ENCODE peak calls at places on chromosome 21, in seven cellular contexts. P is psoas muscle; G is PC-3; E is heart right ventricle; M is neural progenitor cell; U is fibroblast of lung; O is CD8-positive, alpha-beta T cell. R is an unnamed sample.
A peak's percentile ranks its signal among the peaks of the same experiment; 100 is the strongest.

GRCh38 chr21:35204850-35205564 is 155.9 kb upstream of the RUNX1 start:
- DNase-seq in P (peak; percentile 70), G (no peak), E (peak; percentile 67), M (no peak), U (peak; percentile 97), O (no peak), R (peak; percentile 80)

GRCh38 chr21:31992391-31992790 is 119.6 kb downstream of the HUNK start:
- DNase-seq in P (no peak), G (no peak), E (no peak), M (no peak), U (no peak), O (no peak), R (no peak)

GRCh38 chr21:28767523-28767922 is 225.2 kb downstream of the LTN1 start:
- DNase-seq in P (no peak), G (no peak), E (no peak), M (no peak), U (no peak), O (no peak), R (no peak)

GRCh38 chr21:35828161-35828560 is 232.2 kb downstream of the SETD4 start:
- DNase-seq in P (no peak), G (peak; percentile 55), E (no peak), M (no peak), U (no peak), O (no peak), R (no peak)

GRCh38 chr21:37059181-37059580 is 13.7 kb downstream of the PIGP start:
- DNase-seq in P (no peak), G (no peak), E (no peak), M (no peak), U (no peak), O (no peak), R (no peak)

GRCh38 chr21:16590186-16590585 is 860.4 kb downstream of the USP25 start:
- DNase-seq in P (no peak), G (no peak), E (no peak), M (no peak), U (no peak), O (no peak), R (no peak)

GRCh38 chr21:25487046-25487594 is 120.2 kb downstream of the MRPL39 start:
- DNase-seq in P (no peak), G (no peak), E (no peak), M (no peak), U (no peak), O (no peak), R (no peak)

GRCh38 chr21:19507682-19508260 is 1104.2 kb upstream of the TMPRSS15 start:
- DNase-seq in P (no peak), G (peak; percentile 28), E (no peak), M (peak; percentile 31), U (no peak), O (no peak), R (no peak)

GRCh38 chr21:37153193-37153934 is 80.3 kb downstream of the TTC3 start:
- DNase-seq in P (no peak), G (peak; percentile 94), E (no peak), M (no peak), U (peak; percentile 68), O (no peak), R (no peak)

GRCh38 chr21:19122371-19122770 is 718.8 kb upstream of the TMPRSS15 start:
- DNase-seq in P (no peak), G (no peak), E (no peak), M (no peak), U (no peak), O (no peak), R (no peak)

GRCh38 chr21:27571706-27572105 is 604.8 kb upstream of the ADAMTS5 start:
- DNase-seq in P (no peak), G (peak; percentile 70), E (no peak), M (no peak), U (peak; percentile 28), O (no peak), R (no peak)

GRCh38 chr21:43848771-43849170 is 16.3 kb upstream of the AGPAT3 start:
- DNase-seq in P (no peak), G (no peak), E (no peak), M (no peak), U (no peak), O (no peak), R (no peak)
- H3K27ac ChIP-seq in P (no peak overlapping the region), G (no peak overlapping the region), E (no peak overlapping the region), M (no peak overlapping the region), U (no peak overlapping the region), O (no peak overlapping the region), R (no peak overlapping the region)

GRCh38 chr21:42313501-42313969 is 1.7 kb downstream of the TFF3 start:
- DNase-seq in P (no peak), G (no peak), E (no peak), M (peak; percentile 52), U (no peak), O (no peak), R (no peak)

GRCh38 chr21:42316891-42317290 is 1.7 kb upstream of the TFF3 start:
- DNase-seq in P (no peak), G (no peak), E (no peak), M (no peak), U (no peak), O (no peak), R (no peak)

GRCh38 chr21:42315296-42315891 is at the start of gene TFF3:
- DNase-seq in P (no peak), G (peak; percentile 25), E (no peak), M (peak; percentile 46), U (no peak), O (no peak), R (no peak)

GRCh38 chr21:42312626-42313104 is 2.5 kb downstream of the TFF3 start:
- DNase-seq in P (no peak), G (no peak), E (no peak), M (no peak), U (no peak), O (no peak), R (no peak)

DNA sequence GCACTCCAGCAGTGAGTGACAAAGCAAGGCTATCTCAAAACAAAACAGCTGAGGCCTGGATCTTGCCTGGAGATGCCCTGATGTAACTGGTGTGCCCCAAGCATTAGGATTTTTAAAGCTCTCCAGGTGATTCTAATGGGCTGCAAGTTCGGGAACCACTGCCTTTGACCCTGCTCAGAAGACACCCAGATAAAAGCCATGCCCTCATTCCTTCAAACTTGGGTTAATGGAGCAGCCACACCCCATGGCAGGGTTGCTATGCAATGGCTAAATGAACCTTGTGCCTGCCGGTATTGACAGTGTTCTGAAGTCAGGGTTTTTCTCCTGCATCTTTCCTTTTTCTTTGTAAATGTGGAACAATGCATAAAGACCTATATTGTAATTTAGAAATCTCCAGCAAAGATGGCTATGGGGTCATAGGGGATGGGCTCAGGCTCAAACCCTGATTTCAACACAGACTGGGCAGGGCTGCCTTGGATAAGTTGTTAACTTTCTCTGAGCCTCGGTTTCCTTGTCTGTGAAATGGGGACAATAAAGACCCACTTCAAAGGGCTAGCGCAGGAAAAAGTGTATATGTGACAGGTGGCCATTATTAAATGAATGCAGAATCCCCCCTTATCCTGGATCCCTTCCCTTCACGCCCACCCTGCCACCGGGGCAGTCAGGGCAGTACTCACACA is 453 bp downstream of the TFF3 start:
- DNase-seq in P (no peak), G (no peak), E (no peak), M (no peak), U (no peak), O (no peak), R (no peak)
- H3K27ac ChIP-seq in P (no peak overlapping the region), G (no peak overlapping the region), E (no peak overlapping the region), M (no peak overlapping the region), U (no peak overlapping the region), O (no peak overlapping the region), R (peak overlapping the region; percentile 60)

DNA sequence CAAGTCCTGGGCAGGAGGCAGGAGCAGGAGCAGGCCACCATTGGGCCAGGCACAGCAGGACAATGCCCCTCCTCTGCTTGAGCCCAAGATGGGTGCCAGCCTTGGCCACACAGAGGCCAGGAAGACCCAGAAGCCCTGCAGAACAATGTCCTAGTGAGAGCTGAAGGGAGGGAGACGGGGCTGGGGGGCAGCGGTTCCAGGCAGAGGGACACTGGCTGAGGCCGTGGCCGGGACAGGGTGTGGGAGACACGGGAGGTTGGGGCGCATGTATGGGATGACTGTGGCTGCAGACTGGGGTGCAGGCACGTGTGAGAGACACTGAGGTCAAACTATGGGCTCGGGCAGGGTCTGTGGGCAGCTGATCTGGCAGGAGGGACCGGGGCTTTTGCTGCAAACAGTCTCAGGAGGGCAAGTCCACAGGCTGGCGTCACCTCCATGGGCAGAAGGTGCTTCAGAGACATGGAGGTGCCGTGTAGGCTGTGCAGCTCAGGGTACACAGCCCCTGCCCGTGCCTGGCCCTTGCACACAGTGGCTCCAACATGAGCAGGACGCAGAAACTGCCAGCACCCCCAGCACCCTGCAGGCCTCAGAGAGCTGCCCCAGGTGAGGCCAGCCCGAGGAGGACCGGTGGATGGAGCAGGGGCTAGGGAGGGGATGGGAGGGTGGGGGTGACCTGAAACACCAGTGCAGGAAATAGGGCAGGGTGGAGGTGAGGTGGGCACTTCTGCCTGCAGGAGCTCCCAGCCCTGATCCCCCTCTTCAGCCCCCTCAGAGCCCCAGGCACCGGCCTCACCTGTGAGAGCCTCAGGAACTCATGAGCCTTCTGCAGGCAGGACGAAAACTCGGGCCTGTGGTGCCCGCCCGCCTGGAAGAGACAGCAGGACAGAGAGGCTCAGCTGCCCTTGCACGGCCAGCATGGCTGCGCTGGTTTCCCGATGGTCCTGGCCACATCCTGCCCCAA is 19.5 kb downstream of the LSS start:
- DNase-seq in P (no peak), G (no peak), E (no peak), M (no peak), U (no peak), O (no peak), R (no peak)
- H3K27ac ChIP-seq in P (no peak overlapping the region), G (no peak overlapping the region), E (no peak overlapping the region), M (no peak overlapping the region), U (no peak overlapping the region), O (no peak overlapping the region), R (no peak overlapping the region)

GRCh38 chr21:33021667-33022066 is 4.1 kb upstream of the OLIG2 start:
- DNase-seq in P (no peak), G (no peak), E (no peak), M (no peak), U (no peak), O (no peak), R (no peak)

GRCh38 chr21:33024278-33025103 is 1.2 kb upstream of the OLIG2 start:
- DNase-seq in P (no peak), G (no peak), E (no peak), M (peak; percentile 36), U (no peak), O (no peak), R (no peak)

GRCh38 chr21:33023574-33024277 is 2.0 kb upstream of the OLIG2 start:
- DNase-seq in P (no peak), G (no peak), E (no peak), M (peak; percentile 75), U (no peak), O (no peak), R (no peak)

GRCh38 chr21:33022489-33022827 is 3.3 kb upstream of the OLIG2 start:
- DNase-seq in P (no peak), G (no peak), E (no peak), M (no peak), U (no peak), O (no peak), R (no peak)

DNA sequence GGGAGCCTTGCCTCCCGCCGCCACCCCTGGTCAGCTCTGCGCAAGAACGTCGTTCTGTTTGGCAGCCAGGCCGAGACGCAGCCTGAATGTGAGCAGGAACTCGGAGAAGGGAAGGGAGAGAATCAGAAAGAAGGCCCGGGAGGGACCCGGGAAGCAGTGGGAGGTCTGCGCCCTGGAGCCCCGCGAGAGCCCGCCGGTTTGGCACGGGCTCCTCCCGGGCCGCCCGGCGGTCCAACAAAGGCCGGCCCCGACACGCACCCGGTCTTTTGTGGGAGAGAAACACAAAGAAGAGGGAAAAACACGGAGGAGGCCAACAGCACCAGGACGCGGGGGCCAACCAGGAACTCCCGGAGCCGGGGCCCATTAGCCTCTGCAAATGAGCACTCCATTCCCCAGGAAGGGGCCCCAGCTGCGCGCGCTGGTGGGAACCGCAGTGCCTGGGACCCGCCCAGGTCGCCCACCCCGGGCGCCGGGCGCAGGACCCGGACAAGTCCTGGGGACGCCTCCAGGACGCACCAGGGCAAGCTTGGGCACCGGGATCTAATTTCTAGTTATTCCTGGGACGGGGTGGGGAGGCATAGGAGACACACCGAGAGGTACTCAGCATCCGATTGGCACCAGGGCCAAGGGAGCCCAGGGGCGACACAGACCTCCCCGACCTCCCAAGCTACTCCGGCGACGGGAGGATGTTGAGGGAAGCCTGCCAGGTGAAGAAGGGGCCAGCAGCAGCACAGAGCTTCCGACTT is 2.7 kb upstream of the OLIG2 start:
- DNase-seq in P (no peak), G (no peak), E (no peak), M (peak; percentile 67), U (no peak), O (no peak), R (no peak)
- H3K27ac ChIP-seq in P (no peak overlapping the region), G (no peak overlapping the region), E (no peak overlapping the region), M (no peak overlapping the region), U (no peak overlapping the region), O (no peak overlapping the region), R (no peak overlapping the region)

R was measured in left ventricle myocardium inferior.